ENCODE peak calls at places on chromosomes 3 and 15, in five cellular contexts. E is fibroblast of mammary gland, R is AG04449, I is activated B cell treated with CpG ODN at 0.5 μM for 24 hours, X is HL-60. N is an unnamed sample.

GRCh38 chr3:186099178-186099577 is 9.7 kb downstream of the ETV5 start:
- DNase-seq in E (peak; percentile 74), R (no peak), I (no peak), X (no peak), N (no peak)

GRCh38 chr3:81674690-81675089 is 86.8 kb downstream of the GBE1 start:
- DNase-seq in E (no peak), R (no peak), I (no peak), X (no peak), N (no peak)

GRCh38 chr3:12875857-12876451 is 34.6 kb upstream of the RPL32 start:
- DNase-seq in E (peak; percentile 10), R (no peak), I (no peak), X (no peak), N (peak; percentile 54)

GRCh38 chr3:98733055-98733777 is 29.9 kb upstream of the ST3GAL6 start:
- DNase-seq in E (no peak), R (no peak), I (no peak), X (no peak), N (peak; percentile 32)

GRCh38 chr3:190516416-190516815 is 2.5 kb downstream of the IL1RAP start:
- DNase-seq in E (no peak), R (no peak), I (no peak), X (no peak), N (no peak)

GRCh38 chr15:93451265-93451664 is 362.3 kb upstream of the RGMA start:
- DNase-seq in E (no peak), R (no peak), I (no peak), X (no peak), N (no peak)

GRCh38 chr3:74537164-74537563 is 77.3 kb downstream of the CNTN3 start:
- DNase-seq in E (peak; percentile 91), R (peak; percentile 41), I (no peak), X (no peak), N (no peak)

GRCh38 chr3:97871788-97872187 is 50.0 kb downstream of the CRYBG3 start:
- DNase-seq in E (peak; percentile 54), R (no peak), I (no peak), X (no peak), N (no peak)

GRCh38 chr3:129126726-129127280 is 5.2 kb upstream of the RAB43 start:
- DNase-seq in E (no peak), R (no peak), I (no peak), X (no peak), N (no peak)

GRCh38 chr3:46716461-46717441 is 918 bp downstream of the PRSS50 start:
- DNase-seq in E (no peak), R (no peak), I (no peak), X (no peak), N (no peak)

GRCh38 chr3:157086053-157086761 is 73.7 kb downstream of the CCNL1 start:
- DNase-seq in E (no peak), R (no peak), I (no peak), X (no peak), N (no peak)

GRCh38 chr3:25689226-25689625 is 24.5 kb upstream of the TOP2B start:
- DNase-seq in E (no peak), R (no peak), I (no peak), X (no peak), N (no peak)

GRCh38 chr3:120419797-120420196 is 31.0 kb downstream of the FSTL1 start:
- DNase-seq in E (peak; percentile 62), R (no peak), I (no peak), X (no peak), N (no peak)

DNA sequence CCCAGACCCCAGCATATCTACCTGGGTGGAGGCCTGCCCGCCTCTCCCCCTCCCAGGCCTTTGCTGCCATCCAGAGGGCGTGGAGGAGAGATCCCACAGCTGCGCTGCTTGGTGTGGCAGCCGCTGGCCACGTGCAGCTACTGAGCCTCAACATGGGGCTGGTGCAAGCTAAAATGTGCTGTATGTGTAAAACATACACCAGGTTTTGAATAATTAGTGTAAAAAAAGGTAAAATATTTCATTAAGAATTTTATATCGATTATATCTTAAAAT is 95.8 kb downstream of the SEC22A start:
- DNase-seq in E (no peak), R (no peak), I (no peak), X (no peak), N (no peak)
- TF ChIP-seq CTCF in E (no peak), R (no peak), I (no peak), X (no peak), N (no peak)

GRCh38 chr3:175127075-175127662 is 268.0 kb downstream of the NAALADL2 start:
- DNase-seq in E (no peak), R (no peak), I (no peak), X (no peak), N (no peak)

GRCh38 chr3:175121225-175121624 is 262.1 kb downstream of the NAALADL2 start:
- DNase-seq in E (no peak), R (no peak), I (no peak), X (no peak), N (no peak)
- TF ChIP-seq CTCF in E (peak; percentile 40), R (peak; percentile 5), I (no peak), X (no peak), N (no peak)

DNA sequence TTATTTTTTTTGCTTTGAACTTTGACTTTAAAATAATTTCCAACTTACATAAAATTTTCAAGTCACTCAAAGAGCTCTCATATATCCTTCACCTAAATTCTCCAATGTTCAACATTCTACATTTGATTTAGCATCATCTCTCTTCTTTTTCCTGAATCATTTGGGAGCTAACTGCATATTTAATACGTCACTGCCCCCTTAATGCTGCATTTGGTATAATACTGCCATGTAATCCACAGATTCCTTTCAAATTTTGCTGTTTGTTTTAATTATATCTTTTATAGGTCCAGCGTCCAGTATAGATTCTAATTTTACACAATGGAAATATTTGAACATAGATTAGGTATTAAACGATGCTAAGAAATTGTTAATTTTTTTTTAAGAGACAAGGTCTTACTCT is 2.3 kb upstream of the EIF2AK4 start:
- DNase-seq in E (no peak), R (no peak), I (no peak), X (no peak), N (no peak)
- TF ChIP-seq CTCF in E (peak; percentile 8), R (no peak), I (no peak), X (peak; percentile 4), N (peak; percentile 23)

GRCh38 chr3:188321258-188321657 is 167.3 kb downstream of the LPP start:
- DNase-seq in E (no peak), R (no peak), I (no peak), X (no peak), N (no peak)

GRCh38 chr3:188319569-188319968 is 165.6 kb downstream of the LPP start:
- DNase-seq in E (peak; percentile 57), R (no peak), I (no peak), X (no peak), N (no peak)

GRCh38 chr3:188322135-188322892 is 168.4 kb downstream of the LPP start:
- DNase-seq in E (no peak), R (no peak), I (no peak), X (no peak), N (no peak)

GRCh38 chr3:188323067-188323842 is 169.3 kb downstream of the LPP start:
- DNase-seq in E (no peak), R (no peak), I (no peak), X (no peak), N (no peak)

GRCh38 chr3:188320757-188321156 is 166.8 kb downstream of the LPP start:
- DNase-seq in E (peak; percentile 72), R (peak; percentile 40), I (no peak), X (no peak), N (no peak)
- TF ChIP-seq CTCF in E (peak; percentile 25), R (no peak), I (no peak), X (no peak), N (no peak)

GRCh38 chr3:63405882-63406281 is 127.8 kb downstream of the SYNPR start:
- DNase-seq in E (no peak), R (no peak), I (no peak), X (no peak), N (no peak)
- TF ChIP-seq CTCF in E (no peak), R (no peak), I (no peak), X (no peak), N (no peak)

GRCh38 chr15:81195339-81195864 is 1.3 kb upstream of the IL16 start:
- DNase-seq in E (no peak), R (no peak), I (no peak), X (no peak), N (no peak)

GRCh38 chr15:81196576-81197254 is at the start of gene IL16:
- DNase-seq in E (no peak), R (no peak), I (no peak), X (no peak), N (no peak)

GRCh38 chr15:81197255-81197630 is 564 bp downstream of the IL16 start:
- DNase-seq in E (no peak), R (no peak), I (no peak), X (no peak), N (no peak)

GRCh38 chr15:81197688-81198281 is 1.1 kb downstream of the IL16 start:
- DNase-seq in E (no peak), R (no peak), I (no peak), X (no peak), N (no peak)

GRCh38 chr15:81199031-81199779 is 2.5 kb downstream of the IL16 start:
- DNase-seq in E (no peak), R (no peak), I (no peak), X (no peak), N (no peak)
- TF ChIP-seq CTCF in E (no peak), R (no peak), I (no peak), X (no peak), N (no peak)

DNA sequence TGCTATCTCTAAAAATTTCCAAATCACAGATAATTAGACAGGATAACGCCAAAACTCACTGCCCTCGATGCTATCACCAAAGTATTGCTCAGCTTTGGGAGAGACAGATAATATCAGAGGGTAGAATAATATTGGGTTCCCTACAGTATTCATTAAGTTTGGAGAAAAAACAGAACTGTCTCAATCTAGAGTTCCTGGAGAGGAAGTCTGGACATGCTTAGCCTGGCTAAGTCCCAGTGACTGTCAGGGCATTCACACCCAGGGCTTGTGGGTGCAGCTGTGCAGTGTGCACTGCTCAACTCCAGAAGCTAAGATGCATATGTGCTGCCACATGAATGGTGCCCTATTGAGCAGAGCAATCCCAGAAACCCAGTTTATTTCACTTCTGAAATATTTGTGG is 459.6 kb upstream of the DPH6 start:
- DNase-seq in E (no peak), R (no peak), I (no peak), X (no peak), N (no peak)
- TF ChIP-seq CTCF in E (no peak), R (no peak), I (no peak), X (no peak), N (no peak)

GRCh38 chr3:15953841-15954240 is 156.1 kb upstream of the ANKRD28 start:
- DNase-seq in E (no peak), R (no peak), I (no peak), X (no peak), N (no peak)
- TF ChIP-seq CTCF in E (no peak), R (no peak), I (no peak), X (no peak), N (no peak)

GRCh38 chr3:179652467-179653105 is at the start of gene USP13:
- DNase-seq in E (peak; percentile 87), R (no peak), I (no peak), X (peak; percentile 42), N (peak; percentile 75)
- TF ChIP-seq CTCF in E (no peak), R (peak; percentile 17), I (no peak), X (no peak), N (no peak)